ENCODE peak calls at places on chromosome 2, in eight cellular contexts. H, F, Q, U, M, C, N and B are unnamed samples.

GRCh38 chr2:173149491-173149890 is 73.8 kb downstream of the MAP3K20 start:
- DNase-seq in M (no peak), U (no peak), N (peak), C (no peak), F (no peak), H (no peak), Q (no peak), B (peak)

GRCh38 chr2:47277187-47277586 is 122.1 kb upstream of the STPG4 start:
- DNase-seq in F (no peak), Q (no peak), N (no peak), M (no peak), U (no peak), C (no peak), H (no peak), B (no peak)

GRCh38 chr2:68824831-68825230 is 46.4 kb downstream of the BMP10 start:
- DNase-seq in F (peak), C (no peak), N (no peak), Q (no peak), H (no peak), U (no peak), M (no peak), B (no peak)

GRCh38 chr2:18987592-18988073 is 370.8 kb downstream of the OSR1 start:
- DNase-seq in C (peak), H (peak), U (peak), Q (peak), F (peak), M (peak), N (no peak), B (peak)

GRCh38 chr2:233225230-233226068 is 26.0 kb upstream of the ATG16L1 start:
- DNase-seq in H (no peak), F (no peak), M (no peak), U (no peak), C (no peak), N (no peak), Q (no peak), B (no peak)

GRCh38 chr2:234512884-234513669 is 16.2 kb upstream of the ARL4C start:
- DNase-seq in F (peak), U (no peak), C (no peak), M (no peak), Q (no peak), H (no peak), N (no peak), B (no peak)

GRCh38 chr2:181140414-181140813 is 160.0 kb downstream of the UBE2E3 start:
- DNase-seq in F (no peak), Q (no peak), H (no peak), M (no peak), N (no peak), C (no peak), U (no peak), B (no peak)

GRCh38 chr2:221322741-221323140 is 249.4 kb downstream of the EPHA4 start:
- DNase-seq in Q (no peak), F (no peak), M (no peak), H (no peak), C (no peak), N (no peak), U (no peak), B (no peak)

GRCh38 chr2:109702250-109702985 is 88.3 kb downstream of the SOWAHC start:
- DNase-seq in N (no peak), C (no peak), U (no peak), F (peak), M (no peak), Q (no peak), H (peak), B (no peak)

GRCh38 chr2:108257757-108258331 is 18.1 kb downstream of the SULT1C3 start:
- DNase-seq in H (no peak), N (no peak), Q (no peak), M (no peak), C (no peak), F (peak), U (no peak), B (no peak)

GRCh38 chr2:20578895-20579825 is 71.7 kb downstream of the HS1BP3 start:
- DNase-seq in M (peak), C (peak), Q (peak), U (peak), F (peak), H (peak), N (no peak), B (peak)

GRCh38 chr2:152036611-152037469 is 62.0 kb downstream of the CACNB4 start:
- DNase-seq in N (peak), H (peak), U (peak), M (peak), C (peak), F (peak), Q (peak), B (peak)

GRCh38 chr2:149422337-149422990 is 92.1 kb downstream of the LYPD6 start:
- DNase-seq in N (no peak), Q (no peak), U (no peak), C (no peak), H (no peak), F (peak), M (no peak), B (no peak)

GRCh38 chr2:224248944-224249371 is 152.9 kb downstream of the FAM124B start:
- DNase-seq in C (no peak), F (peak), U (no peak), H (no peak), M (no peak), N (no peak), Q (no peak), B (no peak)

GRCh38 chr2:218559021-218559420 is 9.1 kb downstream of the USP37 start:
- DNase-seq in F (no peak), M (no peak), U (no peak), Q (peak), C (no peak), N (no peak), H (no peak), B (peak)

GRCh38 chr2:85921659-85922058 is 32.9 kb upstream of the ST3GAL5 start:
- DNase-seq in C (no peak), H (no peak), M (no peak), F (no peak), Q (no peak), N (no peak), U (no peak), B (no peak)

GRCh38 chr2:239545741-239546392 is 145.0 kb upstream of the HDAC4 start:
- DNase-seq in Q (no peak), M (no peak), C (no peak), N (no peak), F (no peak), U (no peak), H (peak), B (no peak)

GRCh38 chr2:130836501-130837174 is at the start of gene ARHGEF4:
- DNase-seq in N (no peak), M (no peak), C (no peak), U (peak), F (no peak), Q (no peak), H (no peak), B (peak)

GRCh38 chr2:160269803-160270570 is 69.9 kb upstream of the ITGB6 start:
- DNase-seq in H (peak), N (peak), C (peak), M (peak), Q (peak), F (peak), U (peak), B (peak)

GRCh38 chr2:239146011-239146641 is 254.7 kb downstream of the HDAC4 start:
- DNase-seq in M (no peak), H (peak), F (no peak), N (no peak), C (no peak), Q (no peak), U (no peak), B (no peak)

GRCh38 chr2:143730155-143730949 is 601.1 kb downstream of the ARHGAP15 start:
- DNase-seq in C (no peak), U (no peak), M (no peak), H (no peak), Q (no peak), N (no peak), F (peak), B (no peak)

GRCh38 chr2:207390302-207391095 is 139.3 kb upstream of the CREB1 start:
- DNase-seq in M (no peak), F (no peak), N (no peak), U (no peak), Q (no peak), C (no peak), H (no peak), B (no peak)

GRCh38 chr2:18273205-18273604 is 287.2 kb downstream of the RDH14 start:
- DNase-seq in U (no peak), Q (no peak), C (no peak), M (no peak), F (no peak), H (no peak), N (no peak), B (no peak)

GRCh38 chr2:111154758-111155157 is 34.0 kb downstream of the BCL2L11 start:
- DNase-seq in U (no peak), N (no peak), C (no peak), H (no peak), F (no peak), Q (no peak), M (no peak), B (no peak)

GRCh38 chr2:47783491-47784330 is 766 bp downstream of the MSH6 start:
- DNase-seq in Q (peak), N (peak), U (peak), C (peak), M (peak), F (peak), H (peak), B (peak)

GRCh38 chr2:147098946-147099345 is 745.9 kb upstream of the ACVR2A start:
- DNase-seq in H (no peak), F (no peak), C (no peak), N (no peak), Q (no peak), M (no peak), U (no peak), B (no peak)

GRCh38 chr2:147099845-147100244 is 745.0 kb upstream of the ACVR2A start:
- DNase-seq in F (no peak), M (no peak), C (no peak), H (no peak), Q (no peak), N (no peak), U (no peak), B (no peak)

GRCh38 chr2:147101906-147102790 is 742.7 kb upstream of the ACVR2A start:
- DNase-seq in Q (no peak), F (no peak), C (no peak), N (no peak), H (no peak), M (no peak), U (no peak), B (no peak)

GRCh38 chr2:147097747-147098146 is 747.1 kb upstream of the ACVR2A start:
- DNase-seq in N (no peak), U (no peak), C (no peak), Q (no peak), M (no peak), H (no peak), F (no peak), B (no peak)

GRCh38 chr2:147100406-147101035 is 744.3 kb upstream of the ACVR2A start:
- DNase-seq in Q (no peak), U (no peak), M (no peak), F (peak), H (no peak), N (no peak), C (no peak), B (no peak)
- TF ChIP-seq CTCF in Q (no peak), U (no peak), M (no peak), F (no peak), H (no peak), N (no peak), C (no peak), B (no peak)

GRCh38 chr2:9975805-9976447 is 24.4 kb downstream of the GRHL1 start:
- DNase-seq in M (peak), F (peak), U (no peak), C (peak), H (no peak), N (no peak), Q (no peak), B (no peak)
- H3K27ac ChIP-seq in M (no peak), F (peak), U (peak), C (no peak), H (peak), N (no peak), Q (no peak), B (no peak)

GRCh38 chr2:195570329-195570728 is 86.7 kb upstream of the SLC39A10 start:
- DNase-seq in M (no peak), F (no peak), N (no peak), Q (no peak), H (no peak), C (no peak), U (no peak), B (no peak)
- TF ChIP-seq CTCF in M (no peak), F (no peak), N (no peak), Q (no peak), H (no peak), C (no peak), U (no peak), B (no peak)

GRCh38 chr2:32832821-32833220 is 113.9 kb upstream of the LTBP1 start:
- DNase-seq in C (no peak), Q (no peak), N (no peak), M (no peak), F (peak), H (no peak), U (no peak), B (no peak)

GRCh38 chr2:32833709-32834108 is 113.0 kb upstream of the LTBP1 start:
- DNase-seq in U (no peak), M (no peak), N (no peak), C (no peak), H (no peak), F (no peak), Q (no peak), B (no peak)

GRCh38 chr2:32836961-32837360 is 109.8 kb upstream of the LTBP1 start:
- DNase-seq in U (peak), F (no peak), H (no peak), M (no peak), N (no peak), C (no peak), Q (no peak), B (no peak)

GRCh38 chr2:32832400-32832799 is 114.4 kb upstream of the LTBP1 start:
- DNase-seq in N (no peak), H (no peak), F (no peak), M (no peak), C (no peak), U (no peak), Q (no peak), B (no peak)

GRCh38 chr2:32835148-32835547 is 111.6 kb upstream of the LTBP1 start:
- DNase-seq in F (no peak), C (no peak), H (no peak), M (no peak), N (no peak), Q (no peak), U (no peak), B (no peak)
- H3K27ac ChIP-seq in F (no peak), C (no peak), H (no peak), M (no peak), N (no peak), Q (no peak), U (no peak), B (no peak)